ENCODE peak calls at places on chromosomes 5 and 9, in seven cellular contexts. One of them, this sample, is unnamed.

GRCh38 chr5:135965504-135965903 is 10.7 kb upstream of the LECT2 start:
- DNase-seq in heart left ventricle: no peak
- DNase-seq in lower lobe of right lung: no peak
- DNase-seq in cardiac muscle cell: no peak
- DNase-seq in IMR-90: no peak
- DNase-seq in tibial nerve: no peak
- DNase-seq in upper lobe of left lung: no peak
- DNase-seq in this sample: no peak

GRCh38 chr5:145463634-145464033 is 371.5 kb downstream of the PRELID2 start:
- DNase-seq in heart left ventricle: no peak
- DNase-seq in lower lobe of right lung: no peak
- DNase-seq in cardiac muscle cell: peak; percentile 25
- DNase-seq in IMR-90: peak; percentile 66
- DNase-seq in tibial nerve: no peak
- DNase-seq in upper lobe of left lung: no peak
- DNase-seq in this sample: no peak

GRCh38 chr5:80408475-80408875 is 611 bp downstream of the ZFYVE16 start:
- DNase-seq in heart left ventricle: peak; percentile 70
- DNase-seq in lower lobe of right lung: peak; percentile 73
- DNase-seq in cardiac muscle cell: peak; percentile 49
- DNase-seq in IMR-90: peak; percentile 38
- DNase-seq in tibial nerve: peak; percentile 23
- DNase-seq in upper lobe of left lung: peak; percentile 66
- DNase-seq in this sample: no peak

GRCh38 chr5:123094227-123094918 is 5.3 kb downstream of the PRDM6 start:
- DNase-seq in heart left ventricle: no peak
- DNase-seq in lower lobe of right lung: no peak
- DNase-seq in cardiac muscle cell: no peak
- DNase-seq in IMR-90: peak; percentile 38
- DNase-seq in tibial nerve: no peak
- DNase-seq in upper lobe of left lung: no peak
- DNase-seq in this sample: no peak

GRCh38 chr9:133615101-133615896 is 6.1 kb upstream of the FAM163B start:
- DNase-seq in heart left ventricle: no peak
- DNase-seq in lower lobe of right lung: no peak
- DNase-seq in cardiac muscle cell: no peak
- DNase-seq in IMR-90: no peak
- DNase-seq in tibial nerve: no peak
- DNase-seq in upper lobe of left lung: no peak
- DNase-seq in this sample: no peak

GRCh38 chr9:107484117-107484723 is 5.3 kb downstream of the KLF4 start:
- DNase-seq in heart left ventricle: peak; percentile 41
- DNase-seq in lower lobe of right lung: no peak
- DNase-seq in cardiac muscle cell: peak; percentile 90
- DNase-seq in IMR-90: peak; percentile 81
- DNase-seq in tibial nerve: peak; percentile 60
- DNase-seq in upper lobe of left lung: no peak
- DNase-seq in this sample: no peak

GRCh38 chr9:112012026-112012902 is 115.7 kb downstream of the UGCG start:
- DNase-seq in heart left ventricle: peak; percentile 28
- DNase-seq in lower lobe of right lung: peak; percentile 52
- DNase-seq in cardiac muscle cell: peak; percentile 91
- DNase-seq in IMR-90: peak; percentile 95
- DNase-seq in tibial nerve: peak; percentile 51
- DNase-seq in upper lobe of left lung: peak; percentile 79
- DNase-seq in this sample: no peak

GRCh38 chr5:107813559-107813958 is 142.8 kb upstream of the EFNA5 start:
- DNase-seq in heart left ventricle: no peak
- DNase-seq in lower lobe of right lung: no peak
- DNase-seq in cardiac muscle cell: no peak
- DNase-seq in IMR-90: no peak
- DNase-seq in tibial nerve: no peak
- DNase-seq in upper lobe of left lung: no peak
- DNase-seq in this sample: no peak

GRCh38 chr5:151911011-151911410 is 13.6 kb downstream of the GLRA1 start:
- DNase-seq in heart left ventricle: no peak
- DNase-seq in lower lobe of right lung: no peak
- DNase-seq in cardiac muscle cell: no peak
- DNase-seq in IMR-90: no peak
- DNase-seq in tibial nerve: no peak
- DNase-seq in upper lobe of left lung: no peak
- DNase-seq in this sample: no peak

GRCh38 chr5:90483206-90483605 is 8.5 kb downstream of the POLR3G start:
- DNase-seq in heart left ventricle: no peak
- DNase-seq in lower lobe of right lung: no peak
- DNase-seq in cardiac muscle cell: peak; percentile 49
- DNase-seq in IMR-90: no peak
- DNase-seq in tibial nerve: no peak
- DNase-seq in upper lobe of left lung: no peak
- DNase-seq in this sample: no peak

GRCh38 chr9:84932915-84933527 is 263.5 kb downstream of the NTRK2 start:
- DNase-seq in heart left ventricle: no peak
- DNase-seq in lower lobe of right lung: no peak
- DNase-seq in cardiac muscle cell: peak; percentile 6
- DNase-seq in IMR-90: no peak
- DNase-seq in tibial nerve: no peak
- DNase-seq in upper lobe of left lung: no peak
- DNase-seq in this sample: no peak

GRCh38 chr5:124979174-124979573 is 232.7 kb upstream of the ZNF608 start:
- DNase-seq in heart left ventricle: no peak
- DNase-seq in lower lobe of right lung: no peak
- DNase-seq in cardiac muscle cell: no peak
- DNase-seq in IMR-90: peak; percentile 24
- DNase-seq in tibial nerve: no peak
- DNase-seq in upper lobe of left lung: peak; percentile 50
- DNase-seq in this sample: no peak

GRCh38 chr5:115979628-115980041 is 17.4 kb downstream of the LVRN start:
- DNase-seq in heart left ventricle: no peak
- DNase-seq in lower lobe of right lung: no peak
- DNase-seq in cardiac muscle cell: peak; percentile 72
- DNase-seq in IMR-90: peak; percentile 90
- DNase-seq in tibial nerve: no peak
- DNase-seq in upper lobe of left lung: no peak
- DNase-seq in this sample: no peak

GRCh38 chr5:181114844-181115778 is 15.9 kb downstream of the OR2V1 start:
- DNase-seq in heart left ventricle: no peak
- DNase-seq in lower lobe of right lung: no peak
- DNase-seq in cardiac muscle cell: peak; percentile 8
- DNase-seq in IMR-90: peak; percentile 46
- DNase-seq in tibial nerve: no peak
- DNase-seq in upper lobe of left lung: peak; percentile 6
- DNase-seq in this sample: no peak

GRCh38 chr9:581673-582497 is 259.6 kb upstream of the DMRT1 start:
- DNase-seq in heart left ventricle: no peak
- DNase-seq in lower lobe of right lung: no peak
- DNase-seq in cardiac muscle cell: no peak
- DNase-seq in IMR-90: no peak
- DNase-seq in tibial nerve: no peak
- DNase-seq in upper lobe of left lung: peak; percentile 30
- DNase-seq in this sample: no peak

GRCh38 chr9:134488251-134488900 is 153.2 kb upstream of the COL5A1 start:
- DNase-seq in heart left ventricle: no peak
- DNase-seq in lower lobe of right lung: no peak
- DNase-seq in cardiac muscle cell: no peak
- DNase-seq in IMR-90: no peak
- DNase-seq in tibial nerve: no peak
- DNase-seq in upper lobe of left lung: peak; percentile 14
- DNase-seq in this sample: no peak

GRCh38 chr5:143433680-143434079 is 30.2 kb upstream of the NR3C1 start:
- DNase-seq in heart left ventricle: no peak
- DNase-seq in lower lobe of right lung: no peak
- DNase-seq in cardiac muscle cell: no peak
- DNase-seq in IMR-90: no peak
- DNase-seq in tibial nerve: no peak
- DNase-seq in upper lobe of left lung: no peak
- DNase-seq in this sample: no peak

GRCh38 chr9:112034216-112034611 is 137.6 kb downstream of the UGCG start:
- DNase-seq in heart left ventricle: no peak
- DNase-seq in lower lobe of right lung: no peak
- DNase-seq in cardiac muscle cell: no peak
- DNase-seq in IMR-90: no peak
- DNase-seq in tibial nerve: no peak
- DNase-seq in upper lobe of left lung: no peak
- DNase-seq in this sample: no peak

GRCh38 chr5:58122993-58123392 is 336.9 kb downstream of the PLK2 start:
- DNase-seq in heart left ventricle: no peak
- DNase-seq in lower lobe of right lung: no peak
- DNase-seq in cardiac muscle cell: no peak
- DNase-seq in IMR-90: no peak
- DNase-seq in tibial nerve: no peak
- DNase-seq in upper lobe of left lung: no peak
- DNase-seq in this sample: no peak

GRCh38 chr9:131068076-131068816 is 28.1 kb upstream of the AIF1L start:
- DNase-seq in heart left ventricle: no peak
- DNase-seq in lower lobe of right lung: no peak
- DNase-seq in cardiac muscle cell: no peak
- DNase-seq in IMR-90: no peak
- DNase-seq in tibial nerve: no peak
- DNase-seq in upper lobe of left lung: no peak
- DNase-seq in this sample: no peak

GRCh38 chr9:93677061-93677571 is 100.7 kb downstream of the PHF2 start:
- DNase-seq in heart left ventricle: peak; percentile 3
- DNase-seq in lower lobe of right lung: peak; percentile 39
- DNase-seq in cardiac muscle cell: no peak
- DNase-seq in IMR-90: no peak
- DNase-seq in tibial nerve: no peak
- DNase-seq in upper lobe of left lung: no peak
- DNase-seq in this sample: no peak

GRCh38 chr9:99720455-99721050 is 101.1 kb upstream of the NR4A3 start:
- DNase-seq in heart left ventricle: no peak
- DNase-seq in lower lobe of right lung: no peak
- DNase-seq in cardiac muscle cell: peak; percentile 7
- DNase-seq in IMR-90: peak; percentile 0
- DNase-seq in tibial nerve: no peak
- DNase-seq in upper lobe of left lung: no peak
- DNase-seq in this sample: no peak

GRCh38 chr5:96763012-96763411 is 44.7 kb downstream of the ERAP1 start:
- DNase-seq in heart left ventricle: no peak
- DNase-seq in lower lobe of right lung: no peak
- DNase-seq in cardiac muscle cell: no peak
- DNase-seq in IMR-90: no peak
- DNase-seq in tibial nerve: no peak
- DNase-seq in upper lobe of left lung: no peak
- DNase-seq in this sample: no peak

GRCh38 chr5:150829744-150830143 is 16.6 kb upstream of the IRGM start:
- DNase-seq in heart left ventricle: no peak
- DNase-seq in lower lobe of right lung: no peak
- DNase-seq in cardiac muscle cell: no peak
- DNase-seq in IMR-90: no peak
- DNase-seq in tibial nerve: no peak
- DNase-seq in upper lobe of left lung: no peak
- DNase-seq in this sample: no peak

DNA sequence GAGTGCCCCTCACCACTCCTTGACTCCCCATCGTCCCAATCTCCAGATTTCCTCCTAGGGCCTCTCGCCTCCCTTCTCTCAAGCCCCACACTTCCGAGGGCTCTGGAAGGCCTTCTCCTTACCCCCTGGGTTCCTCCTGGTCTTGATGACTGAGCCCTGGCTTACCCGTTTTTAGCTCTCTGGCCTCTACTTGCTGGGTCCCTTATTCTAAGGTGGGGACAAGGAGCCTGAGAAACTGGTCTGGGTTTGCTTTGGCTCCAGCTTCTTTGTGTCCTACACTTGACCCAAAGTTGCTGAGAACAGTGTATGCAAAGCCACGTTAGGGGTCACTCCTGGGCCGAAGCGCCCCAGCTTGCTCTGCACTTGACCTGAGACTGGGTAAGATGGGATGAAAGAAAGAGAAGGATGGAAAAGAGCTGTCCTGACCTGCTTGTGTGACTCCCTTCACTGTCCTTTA is 779 bp downstream of the ZNF346 start:
- DNase-seq in heart left ventricle: no peak
- DNase-seq in lower lobe of right lung: no peak
- DNase-seq in cardiac muscle cell: peak; percentile 14
- DNase-seq in IMR-90: peak; percentile 16
- DNase-seq in tibial nerve: no peak
- DNase-seq in upper lobe of left lung: no peak
- DNase-seq in this sample: no peak
- TF ChIP-seq CTCF in heart left ventricle: no peak
- TF ChIP-seq CTCF in lower lobe of right lung: no peak
- TF ChIP-seq CTCF in cardiac muscle cell: no peak
- TF ChIP-seq CTCF in IMR-90: no peak
- TF ChIP-seq CTCF in tibial nerve: no peak
- TF ChIP-seq CTCF in upper lobe of left lung: no peak
- TF ChIP-seq CTCF in this sample: no peak

GRCh38 chr9:132220069-132220468 is 58.2 kb downstream of the NTNG2 start:
- DNase-seq in heart left ventricle: no peak
- DNase-seq in lower lobe of right lung: no peak
- DNase-seq in cardiac muscle cell: no peak
- DNase-seq in IMR-90: no peak
- DNase-seq in tibial nerve: no peak
- DNase-seq in upper lobe of left lung: no peak
- DNase-seq in this sample: no peak

GRCh38 chr9:132221941-132222340 is 60.1 kb downstream of the NTNG2 start:
- DNase-seq in heart left ventricle: no peak
- DNase-seq in lower lobe of right lung: no peak
- DNase-seq in cardiac muscle cell: no peak
- DNase-seq in IMR-90: no peak
- DNase-seq in tibial nerve: no peak
- DNase-seq in upper lobe of left lung: no peak
- DNase-seq in this sample: no peak

GRCh38 chr9:132226571-132227430 is 64.9 kb downstream of the NTNG2 start:
- DNase-seq in heart left ventricle: no peak
- DNase-seq in lower lobe of right lung: no peak
- DNase-seq in cardiac muscle cell: no peak
- DNase-seq in IMR-90: no peak
- DNase-seq in tibial nerve: no peak
- DNase-seq in upper lobe of left lung: no peak
- DNase-seq in this sample: no peak

GRCh38 chr9:132228062-132228461 is 66.2 kb downstream of the NTNG2 start:
- DNase-seq in heart left ventricle: no peak
- DNase-seq in lower lobe of right lung: no peak
- DNase-seq in cardiac muscle cell: no peak
- DNase-seq in IMR-90: no peak
- DNase-seq in tibial nerve: no peak
- DNase-seq in upper lobe of left lung: no peak
- DNase-seq in this sample: no peak

GRCh38 chr9:132224645-132225044 is 62.8 kb downstream of the NTNG2 start:
- DNase-seq in heart left ventricle: no peak
- DNase-seq in lower lobe of right lung: no peak
- DNase-seq in cardiac muscle cell: no peak
- DNase-seq in IMR-90: no peak
- DNase-seq in tibial nerve: no peak
- DNase-seq in upper lobe of left lung: no peak
- DNase-seq in this sample: no peak
- H3K27me3 ChIP-seq in heart left ventricle: peaks cover 3% of the 10 kb centered on the region
- H3K27me3 ChIP-seq in lower lobe of right lung: peaks cover 12% of the 10 kb centered on the region
- H3K27me3 ChIP-seq in cardiac muscle cell: no peaks in the 10 kb centered on the region
- H3K27me3 ChIP-seq in IMR-90: peaks cover 68% of the 10 kb centered on the region
- H3K27me3 ChIP-seq in tibial nerve: peaks cover 27% of the 10 kb centered on the region
- H3K27me3 ChIP-seq in upper lobe of left lung: no peaks in the 10 kb centered on the region
- H3K27me3 ChIP-seq in this sample: no peaks in the 10 kb centered on the region

GRCh38 chr5:10468256-10468655 is 26.6 kb downstream of the ROPN1L start:
- DNase-seq in heart left ventricle: no peak
- DNase-seq in lower lobe of right lung: no peak
- DNase-seq in cardiac muscle cell: no peak
- DNase-seq in IMR-90: no peak
- DNase-seq in tibial nerve: no peak
- DNase-seq in upper lobe of left lung: no peak
- DNase-seq in this sample: no peak
- H3K27ac ChIP-seq in heart left ventricle: no peak overlapping the region
- H3K27ac ChIP-seq in lower lobe of right lung: no peak overlapping the region
- H3K27ac ChIP-seq in cardiac muscle cell: no peak overlapping the region
- H3K27ac ChIP-seq in IMR-90: no peak overlapping the region
- H3K27ac ChIP-seq in tibial nerve: no peak overlapping the region
- H3K27ac ChIP-seq in upper lobe of left lung: no peak overlapping the region
- H3K27ac ChIP-seq in this sample: no peak overlapping the region

GRCh38 chr9:75096796-75097195 is 8.5 kb downstream of the OSTF1 start:
- DNase-seq in heart left ventricle: no peak
- DNase-seq in lower lobe of right lung: no peak
- DNase-seq in cardiac muscle cell: no peak
- DNase-seq in IMR-90: peak; percentile 65
- DNase-seq in tibial nerve: no peak
- DNase-seq in upper lobe of left lung: no peak
- DNase-seq in this sample: no peak
- TF ChIP-seq CTCF in heart left ventricle: no peak
- TF ChIP-seq CTCF in lower lobe of right lung: no peak
- TF ChIP-seq CTCF in cardiac muscle cell: no peak
- TF ChIP-seq CTCF in IMR-90: no peak
- TF ChIP-seq CTCF in tibial nerve: no peak
- TF ChIP-seq CTCF in upper lobe of left lung: no peak
- TF ChIP-seq CTCF in this sample: no peak